ENCODE peak calls at places on chromosomes 12 and 14, in ten cellular contexts. One of them, this sample, is unnamed.

GRCh38 chr14:105045710-105046326 is 19.4 kb downstream of the GPR132 start:
- DNase-seq in endodermal cell: peak; percentile 97
- DNase-seq in uterus: peak; percentile 88
- DNase-seq in GM23248: peak; percentile 91
- DNase-seq in CD8-positive, alpha-beta T cell: peak; percentile 86
- DNase-seq in WERI-Rb-1: peak; percentile 86
- DNase-seq in HCT116: peak; percentile 69
- DNase-seq in IMR-90: peak; percentile 74
- DNase-seq in stomach: peak; percentile 96
- DNase-seq in PC-3: peak; percentile 92
- DNase-seq in this sample: peak; percentile 89

GRCh38 chr12:66920205-66920604 is 241.3 kb upstream of the GRIP1 start:
- DNase-seq in PC-3: no peak
- DNase-seq in CD8-positive, alpha-beta T cell: no peak
- DNase-seq in HCT116: no peak
- DNase-seq in WERI-Rb-1: no peak
- DNase-seq in GM23248: no peak
- DNase-seq in IMR-90: no peak
- DNase-seq in stomach: no peak
- DNase-seq in endodermal cell: no peak
- DNase-seq in uterus: no peak
- DNase-seq in this sample: no peak

GRCh38 chr12:131793623-131794022 is 34.6 kb upstream of the MMP17 start:
- DNase-seq in WERI-Rb-1: no peak
- DNase-seq in stomach: no peak
- DNase-seq in uterus: no peak
- DNase-seq in GM23248: peak; percentile 86
- DNase-seq in endodermal cell: no peak
- DNase-seq in PC-3: no peak
- DNase-seq in CD8-positive, alpha-beta T cell: no peak
- DNase-seq in IMR-90: peak; percentile 17
- DNase-seq in HCT116: no peak
- DNase-seq in this sample: no peak

GRCh38 chr12:26630546-26631027 is 202.4 kb downstream of the ITPR2 start:
- DNase-seq in GM23248: peak; percentile 66
- DNase-seq in PC-3: peak; percentile 75
- DNase-seq in uterus: peak; percentile 34
- DNase-seq in WERI-Rb-1: no peak
- DNase-seq in HCT116: no peak
- DNase-seq in IMR-90: peak; percentile 90
- DNase-seq in CD8-positive, alpha-beta T cell: no peak
- DNase-seq in stomach: no peak
- DNase-seq in endodermal cell: no peak
- DNase-seq in this sample: no peak

GRCh38 chr14:58077621-58078020 is 74.4 kb downstream of the ARMH4 start:
- DNase-seq in CD8-positive, alpha-beta T cell: no peak
- DNase-seq in WERI-Rb-1: no peak
- DNase-seq in HCT116: no peak
- DNase-seq in GM23248: peak; percentile 52
- DNase-seq in PC-3: no peak
- DNase-seq in IMR-90: peak; percentile 46
- DNase-seq in endodermal cell: no peak
- DNase-seq in stomach: no peak
- DNase-seq in uterus: no peak
- DNase-seq in this sample: no peak

GRCh38 chr14:95303552-95303951 is 16.2 kb downstream of the CLMN start:
- DNase-seq in HCT116: no peak
- DNase-seq in PC-3: no peak
- DNase-seq in WERI-Rb-1: no peak
- DNase-seq in uterus: no peak
- DNase-seq in stomach: no peak
- DNase-seq in endodermal cell: no peak
- DNase-seq in GM23248: no peak
- DNase-seq in CD8-positive, alpha-beta T cell: no peak
- DNase-seq in IMR-90: no peak
- DNase-seq in this sample: no peak

GRCh38 chr14:54489318-54489683 is 521 bp upstream of the GMFB start:
- DNase-seq in GM23248: no peak
- DNase-seq in stomach: no peak
- DNase-seq in IMR-90: no peak
- DNase-seq in WERI-Rb-1: no peak
- DNase-seq in CD8-positive, alpha-beta T cell: no peak
- DNase-seq in endodermal cell: no peak
- DNase-seq in HCT116: no peak
- DNase-seq in uterus: no peak
- DNase-seq in PC-3: no peak
- DNase-seq in this sample: no peak

GRCh38 chr12:85948340-85948739 is 74.2 kb downstream of the NTS start:
- DNase-seq in WERI-Rb-1: no peak
- DNase-seq in stomach: no peak
- DNase-seq in CD8-positive, alpha-beta T cell: no peak
- DNase-seq in PC-3: no peak
- DNase-seq in HCT116: no peak
- DNase-seq in uterus: no peak
- DNase-seq in IMR-90: no peak
- DNase-seq in endodermal cell: no peak
- DNase-seq in GM23248: no peak
- DNase-seq in this sample: no peak

GRCh38 chr12:132715874-132716273 is 5.2 kb downstream of the PGAM5 start:
- DNase-seq in IMR-90: no peak
- DNase-seq in HCT116: no peak
- DNase-seq in stomach: no peak
- DNase-seq in PC-3: no peak
- DNase-seq in uterus: no peak
- DNase-seq in CD8-positive, alpha-beta T cell: no peak
- DNase-seq in WERI-Rb-1: no peak
- DNase-seq in GM23248: no peak
- DNase-seq in endodermal cell: no peak
- DNase-seq in this sample: no peak

GRCh38 chr12:40502322-40502721 is 189.9 kb upstream of the CNTN1 start:
- DNase-seq in stomach: no peak
- DNase-seq in GM23248: no peak
- DNase-seq in uterus: no peak
- DNase-seq in HCT116: no peak
- DNase-seq in CD8-positive, alpha-beta T cell: no peak
- DNase-seq in endodermal cell: no peak
- DNase-seq in IMR-90: no peak
- DNase-seq in WERI-Rb-1: no peak
- DNase-seq in PC-3: no peak
- DNase-seq in this sample: no peak

GRCh38 chr12:49987620-49988303 is 15.0 kb downstream of the AQP6 start:
- DNase-seq in uterus: no peak
- DNase-seq in GM23248: no peak
- DNase-seq in HCT116: no peak
- DNase-seq in PC-3: no peak
- DNase-seq in CD8-positive, alpha-beta T cell: no peak
- DNase-seq in endodermal cell: peak; percentile 34
- DNase-seq in IMR-90: no peak
- DNase-seq in stomach: no peak
- DNase-seq in WERI-Rb-1: no peak
- DNase-seq in this sample: no peak

GRCh38 chr12:124392991-124393790 is 98.3 kb downstream of the RFLNA start:
- DNase-seq in GM23248: peak; percentile 72
- DNase-seq in CD8-positive, alpha-beta T cell: no peak
- DNase-seq in WERI-Rb-1: no peak
- DNase-seq in stomach: peak; percentile 95
- DNase-seq in endodermal cell: peak; percentile 90
- DNase-seq in IMR-90: peak; percentile 58
- DNase-seq in uterus: peak; percentile 88
- DNase-seq in PC-3: peak; percentile 77
- DNase-seq in HCT116: no peak
- DNase-seq in this sample: peak; percentile 91

GRCh38 chr14:59097681-59098080 is 90.8 kb upstream of the DAAM1 start:
- DNase-seq in CD8-positive, alpha-beta T cell: no peak
- DNase-seq in IMR-90: peak; percentile 56
- DNase-seq in stomach: no peak
- DNase-seq in GM23248: peak; percentile 69
- DNase-seq in endodermal cell: no peak
- DNase-seq in uterus: no peak
- DNase-seq in PC-3: no peak
- DNase-seq in HCT116: no peak
- DNase-seq in WERI-Rb-1: no peak
- DNase-seq in this sample: no peak

GRCh38 chr12:58087428-58088117 is 146.2 kb downstream of the ATP23 start:
- DNase-seq in stomach: no peak
- DNase-seq in CD8-positive, alpha-beta T cell: no peak
- DNase-seq in GM23248: no peak
- DNase-seq in WERI-Rb-1: no peak
- DNase-seq in HCT116: no peak
- DNase-seq in endodermal cell: peak; percentile 76
- DNase-seq in PC-3: no peak
- DNase-seq in uterus: no peak
- DNase-seq in IMR-90: no peak
- DNase-seq in this sample: no peak

GRCh38 chr12:51972849-51973273 is 21.4 kb downstream of the ACVR1B start:
- DNase-seq in IMR-90: peak; percentile 73
- DNase-seq in PC-3: no peak
- DNase-seq in uterus: peak; percentile 63
- DNase-seq in CD8-positive, alpha-beta T cell: peak; percentile 13
- DNase-seq in HCT116: no peak
- DNase-seq in GM23248: peak; percentile 88
- DNase-seq in stomach: peak; percentile 44
- DNase-seq in endodermal cell: no peak
- DNase-seq in WERI-Rb-1: no peak
- DNase-seq in this sample: peak; percentile 75

GRCh38 chr12:114269153-114269552 is 136.8 kb downstream of the TBX5 start:
- DNase-seq in stomach: no peak
- DNase-seq in IMR-90: no peak
- DNase-seq in WERI-Rb-1: peak; percentile 22
- DNase-seq in HCT116: no peak
- DNase-seq in uterus: no peak
- DNase-seq in CD8-positive, alpha-beta T cell: no peak
- DNase-seq in endodermal cell: peak; percentile 63
- DNase-seq in GM23248: no peak
- DNase-seq in PC-3: no peak
- DNase-seq in this sample: no peak

GRCh38 chr14:68106917-68107316 is 287.3 kb downstream of the RAD51B start:
- DNase-seq in GM23248: no peak
- DNase-seq in stomach: no peak
- DNase-seq in CD8-positive, alpha-beta T cell: no peak
- DNase-seq in endodermal cell: no peak
- DNase-seq in HCT116: no peak
- DNase-seq in IMR-90: no peak
- DNase-seq in uterus: no peak
- DNase-seq in WERI-Rb-1: no peak
- DNase-seq in PC-3: no peak
- DNase-seq in this sample: no peak

GRCh38 chr14:99792551-99793212 is 531 bp upstream of the EML1 start:
- DNase-seq in GM23248: peak; percentile 66
- DNase-seq in endodermal cell: peak; percentile 69
- DNase-seq in uterus: peak; percentile 44
- DNase-seq in CD8-positive, alpha-beta T cell: no peak
- DNase-seq in stomach: no peak
- DNase-seq in IMR-90: peak; percentile 20
- DNase-seq in PC-3: no peak
- DNase-seq in WERI-Rb-1: peak; percentile 33
- DNase-seq in HCT116: no peak
- DNase-seq in this sample: no peak
- H3K4me3 ChIP-seq in GM23248: peak overlapping the region; percentile 65
- H3K4me3 ChIP-seq in endodermal cell: no peak overlapping the region
- H3K4me3 ChIP-seq in uterus: peak overlapping the region; percentile 69
- H3K4me3 ChIP-seq in CD8-positive, alpha-beta T cell: no peak overlapping the region
- H3K4me3 ChIP-seq in stomach: peak overlapping the region; percentile 63
- H3K4me3 ChIP-seq in IMR-90: peak overlapping the region; percentile 38
- H3K4me3 ChIP-seq in PC-3: peak overlapping the region; percentile 65
- H3K4me3 ChIP-seq in WERI-Rb-1: peak overlapping the region; percentile 55
- H3K4me3 ChIP-seq in HCT116: no peak overlapping the region
- H3K4me3 ChIP-seq in this sample: peak overlapping the region; percentile 46

GRCh38 chr12:12819221-12819620 is 6.1 kb downstream of the DDX47 start:
- DNase-seq in PC-3: no peak
- DNase-seq in CD8-positive, alpha-beta T cell: no peak
- DNase-seq in uterus: no peak
- DNase-seq in endodermal cell: no peak
- DNase-seq in WERI-Rb-1: no peak
- DNase-seq in GM23248: peak; percentile 62
- DNase-seq in IMR-90: no peak
- DNase-seq in HCT116: no peak
- DNase-seq in stomach: no peak
- DNase-seq in this sample: no peak
- H3K27ac ChIP-seq in PC-3: peak overlapping the region; percentile 81
- H3K27ac ChIP-seq in CD8-positive, alpha-beta T cell: no peak overlapping the region
- H3K27ac ChIP-seq in uterus: peak overlapping the region; percentile 72
- H3K27ac ChIP-seq in endodermal cell: no peak overlapping the region
- H3K27ac ChIP-seq in WERI-Rb-1: no peak overlapping the region
- H3K27ac ChIP-seq in GM23248: peak overlapping the region; percentile 94
- H3K27ac ChIP-seq in IMR-90: peak overlapping the region; percentile 62
- H3K27ac ChIP-seq in HCT116: peak overlapping the region; percentile 75
- H3K27ac ChIP-seq in stomach: peak overlapping the region; percentile 50
- H3K27ac ChIP-seq in this sample: peak overlapping the region; percentile 15

GRCh38 chr12:45051490-45052105 is 699 bp upstream of the DBX2 start:
- DNase-seq in GM23248: peak; percentile 35
- DNase-seq in endodermal cell: peak; percentile 76
- DNase-seq in IMR-90: no peak
- DNase-seq in HCT116: no peak
- DNase-seq in CD8-positive, alpha-beta T cell: no peak
- DNase-seq in uterus: no peak
- DNase-seq in PC-3: peak; percentile 15
- DNase-seq in WERI-Rb-1: no peak
- DNase-seq in stomach: no peak
- DNase-seq in this sample: no peak
- H3K4me3 ChIP-seq in GM23248: peak overlapping the region; percentile 65
- H3K4me3 ChIP-seq in endodermal cell: peak overlapping the region; percentile 86
- H3K4me3 ChIP-seq in IMR-90: no peak overlapping the region
- H3K4me3 ChIP-seq in HCT116: no peak overlapping the region
- H3K4me3 ChIP-seq in CD8-positive, alpha-beta T cell: no peak overlapping the region
- H3K4me3 ChIP-seq in uterus: peak overlapping the region; percentile 11
- H3K4me3 ChIP-seq in PC-3: peak overlapping the region; percentile 62
- H3K4me3 ChIP-seq in WERI-Rb-1: peak overlapping the region; percentile 68
- H3K4me3 ChIP-seq in stomach: peak overlapping the region; percentile 27
- H3K4me3 ChIP-seq in this sample: peak overlapping the region; percentile 43

GRCh38 chr14:77805703-77806102 is 5.8 kb downstream of the ADCK1 start:
- DNase-seq in endodermal cell: no peak
- DNase-seq in PC-3: no peak
- DNase-seq in CD8-positive, alpha-beta T cell: no peak
- DNase-seq in HCT116: no peak
- DNase-seq in GM23248: no peak
- DNase-seq in IMR-90: no peak
- DNase-seq in uterus: no peak
- DNase-seq in WERI-Rb-1: no peak
- DNase-seq in stomach: no peak
- DNase-seq in this sample: no peak

GRCh38 chr14:77804592-77804991 is 4.7 kb downstream of the ADCK1 start:
- DNase-seq in PC-3: peak; percentile 82
- DNase-seq in uterus: no peak
- DNase-seq in CD8-positive, alpha-beta T cell: no peak
- DNase-seq in endodermal cell: peak; percentile 87
- DNase-seq in WERI-Rb-1: peak; percentile 73
- DNase-seq in stomach: no peak
- DNase-seq in GM23248: peak; percentile 36
- DNase-seq in HCT116: no peak
- DNase-seq in IMR-90: no peak
- DNase-seq in this sample: no peak

GRCh38 chr14:77799863-77800730 is at the start of gene ADCK1:
- DNase-seq in stomach: peak; percentile 90
- DNase-seq in endodermal cell: peak; percentile 92
- DNase-seq in PC-3: peak; percentile 79
- DNase-seq in uterus: peak; percentile 80
- DNase-seq in CD8-positive, alpha-beta T cell: peak; percentile 54
- DNase-seq in HCT116: peak; percentile 60
- DNase-seq in IMR-90: peak; percentile 68
- DNase-seq in GM23248: peak; percentile 92
- DNase-seq in WERI-Rb-1: peak; percentile 92
- DNase-seq in this sample: peak; percentile 96

GRCh38 chr14:77800814-77801213 is 905 bp downstream of the ADCK1 start:
- DNase-seq in uterus: no peak
- DNase-seq in IMR-90: no peak
- DNase-seq in CD8-positive, alpha-beta T cell: no peak
- DNase-seq in PC-3: no peak
- DNase-seq in stomach: no peak
- DNase-seq in GM23248: no peak
- DNase-seq in HCT116: no peak
- DNase-seq in WERI-Rb-1: no peak
- DNase-seq in endodermal cell: no peak
- DNase-seq in this sample: no peak
- H3K27ac ChIP-seq in uterus: peak overlapping the region; percentile 70
- H3K27ac ChIP-seq in IMR-90: no peak overlapping the region
- H3K27ac ChIP-seq in CD8-positive, alpha-beta T cell: peak overlapping the region; percentile 78
- H3K27ac ChIP-seq in PC-3: no peak overlapping the region
- H3K27ac ChIP-seq in stomach: peak overlapping the region; percentile 94
- H3K27ac ChIP-seq in GM23248: peak overlapping the region; percentile 57
- H3K27ac ChIP-seq in HCT116: peak overlapping the region; percentile 79
- H3K27ac ChIP-seq in WERI-Rb-1: no peak overlapping the region
- H3K27ac ChIP-seq in endodermal cell: no peak overlapping the region
- H3K27ac ChIP-seq in this sample: peak overlapping the region; percentile 92